ENCODE peak calls at places on chromosomes 12 and 14, in ten cellular contexts. P is GM06990; W is iPS DF 6.9; Q is brain microvascular endothelial cell; X is astrocyte; O is neural progenitor cell; J is CD8-positive, alpha-beta memory T cell; G is mammary epithelial cell; E is SJSA1; A is heart right ventricle. L is an unnamed sample. For H3K27me3, the result is how much of the 10 kb centered on the place peaks cover.

GRCh38 chr12:98741615-98742265 is 96.7 kb downstream of the APAF1 start:
- DNase-seq in X (no peak), P (no peak), W (no peak), O (peak), G (no peak), Q (no peak), A (no peak), J (no peak), E (no peak), L (no peak)

GRCh38 chr14:33271891-33272290 is 333.2 kb downstream of the NPAS3 start:
- DNase-seq in Q (no peak), W (no peak), J (no peak), A (no peak), E (no peak), X (no peak), P (no peak), O (no peak), G (no peak), L (no peak)

GRCh38 chr12:86513206-86513605 is 257.0 kb upstream of the MGAT4C start:
- DNase-seq in G (no peak), E (no peak), A (no peak), O (no peak), P (no peak), W (no peak), X (no peak), Q (no peak), J (no peak), L (no peak)

GRCh38 chr12:89352242-89352491 is 134 bp downstream of the DUSP6 start:
- DNase-seq in P (no peak), A (no peak), X (no peak), J (no peak), Q (no peak), W (no peak), O (no peak), G (no peak), E (no peak), L (no peak)

GRCh38 chr12:32548691-32549412 is 130.2 kb upstream of the DNM1L start:
- DNase-seq in O (no peak), X (peak), E (no peak), G (peak), P (no peak), Q (peak), A (no peak), J (no peak), W (no peak), L (peak)

GRCh38 chr12:6751767-6752166 is 1.2 kb downstream of the MLF2 start:
- DNase-seq in W (no peak), E (no peak), P (no peak), A (no peak), X (no peak), Q (no peak), G (no peak), O (no peak), J (no peak), L (no peak)

GRCh38 chr12:107372229-107372658 is 278.9 kb upstream of the CRY1 start:
- DNase-seq in G (peak), W (no peak), O (no peak), X (peak), Q (no peak), J (peak), A (no peak), E (no peak), P (no peak), L (no peak)

GRCh38 chr14:68814376-68815287 is 21.8 kb upstream of the ZFP36L1 start:
- DNase-seq in G (peak), P (peak), A (no peak), W (no peak), O (peak), X (peak), Q (no peak), J (peak), E (peak), L (no peak)

GRCh38 chr14:61486930-61487495 is 165.6 kb downstream of the PRKCH start:
- DNase-seq in E (no peak), P (no peak), Q (no peak), W (no peak), O (no peak), X (no peak), A (no peak), J (no peak), G (no peak), L (no peak)

GRCh38 chr14:76311410-76311758 is 64.6 kb upstream of the ESRRB start:
- DNase-seq in X (no peak), O (peak), P (no peak), A (no peak), G (no peak), Q (no peak), J (no peak), E (no peak), W (no peak), L (no peak)

GRCh38 chr12:13044002-13044858 is at the start of gene FAM234B:
- DNase-seq in X (peak), O (peak), A (peak), E (peak), J (peak), P (peak), Q (peak), G (peak), W (peak), L (no peak)

GRCh38 chr14:69682607-69683263 is 71.3 kb downstream of the SUSD6 start:
- DNase-seq in Q (no peak), X (no peak), G (peak), O (no peak), J (no peak), P (no peak), E (no peak), A (no peak), W (no peak), L (no peak)

GRCh38 chr14:102230481-102231210 is 74.3 kb downstream of the MOK start:
- DNase-seq in G (no peak), X (no peak), A (no peak), Q (no peak), P (no peak), J (no peak), E (no peak), O (no peak), W (no peak), L (no peak)

GRCh38 chr12:132404956-132405741 is 75.8 kb upstream of the GALNT9 start:
- DNase-seq in G (no peak), E (no peak), O (no peak), Q (no peak), J (peak), W (no peak), A (peak), P (no peak), X (no peak), L (no peak)
- H3K27me3 ChIP-seq in G (under half), E (under half), O (half or more), Q (under half), J (under half), W (under half), A (half or more), P (under half), X (under half), L (under half)

DNA sequence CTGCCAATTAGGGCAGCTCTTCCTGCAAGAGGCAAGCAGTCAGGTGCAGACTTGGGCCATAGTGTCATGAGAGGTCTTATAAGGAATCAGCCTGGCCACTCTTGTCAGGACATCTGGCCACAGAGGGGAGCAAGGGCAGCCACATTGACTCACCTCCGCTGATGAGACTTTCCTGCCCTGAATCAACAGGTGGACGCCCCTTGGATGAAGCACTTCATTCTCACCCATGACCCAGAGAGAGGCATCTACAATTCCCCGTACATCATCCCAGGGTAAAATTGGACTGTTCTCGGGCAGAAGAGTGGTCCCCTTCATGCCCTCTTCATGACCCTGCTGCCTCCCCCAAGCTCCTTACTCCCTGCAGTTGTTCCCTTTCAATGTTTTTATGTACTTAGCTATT is 16.9 kb downstream of the DAO start:
- DNase-seq in Q (no peak), A (no peak), J (no peak), O (no peak), E (no peak), W (no peak), P (no peak), X (no peak), G (no peak), L (no peak)
- H3K27me3 ChIP-seq in Q (under half), A (under half), J (under half), O (under half), E (under half), W (under half), P (under half), X (under half), G (under half), L (under half)

DNA sequence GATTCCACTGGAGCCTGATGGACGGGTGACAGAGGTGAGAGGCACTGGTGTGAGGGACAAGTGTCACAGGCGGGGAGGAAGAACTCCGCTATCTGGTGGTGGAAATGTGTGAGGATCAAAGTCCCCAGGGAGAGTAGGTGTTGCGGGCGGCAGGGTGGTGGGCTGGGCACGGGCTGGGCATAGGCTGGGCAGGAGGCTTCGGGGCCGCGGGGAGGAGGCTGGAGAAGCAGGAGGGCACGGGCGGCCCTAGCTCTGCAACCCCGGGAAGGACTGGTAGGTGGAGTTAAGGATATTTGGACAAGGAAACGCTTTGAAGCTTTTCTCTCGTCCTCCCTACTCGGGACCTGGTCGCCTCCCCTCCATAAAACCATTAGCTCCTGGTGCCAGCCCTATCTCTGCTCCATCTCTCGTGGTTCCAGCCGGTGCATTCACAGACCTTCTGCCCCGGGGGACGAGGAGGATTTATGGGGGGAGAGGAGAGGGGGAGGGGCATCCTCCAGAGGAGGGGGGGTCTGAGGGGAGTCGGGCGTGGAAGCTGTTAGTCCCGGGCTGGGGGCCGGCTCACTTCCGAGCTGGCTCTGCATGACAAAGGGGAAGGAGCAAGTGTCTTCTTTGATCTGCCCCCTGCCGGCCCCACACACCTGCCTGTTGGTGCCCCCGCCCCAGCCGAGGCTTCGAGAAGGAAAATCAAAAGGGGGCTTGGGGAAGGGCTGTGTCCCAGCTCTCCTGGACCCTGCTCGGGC is 478 bp downstream of the WNT5B start:
- DNase-seq in Q (no peak), W (no peak), X (no peak), J (no peak), E (no peak), O (peak), P (peak), A (no peak), G (no peak), L (no peak)
- H3K27me3 ChIP-seq in Q (under half), W (under half), X (under half), J (under half), E (under half), O (half or more), P (under half), A (under half), G (under half), L (under half)

GRCh38 chr14:105475269-105475915 is 771 bp downstream of the CRIP2 start:
- DNase-seq in X (peak), Q (no peak), A (peak), J (no peak), W (no peak), P (no peak), O (peak), G (peak), E (no peak), L (no peak)

GRCh38 chr14:105476937-105477658 is 2.5 kb downstream of the CRIP2 start:
- DNase-seq in A (peak), X (no peak), Q (no peak), J (no peak), G (no peak), O (no peak), P (no peak), E (no peak), W (no peak), L (no peak)

GRCh38 chr14:105477659-105478623 is 3.3 kb downstream of the CRIP2 start:
- DNase-seq in J (peak), O (peak), G (no peak), A (no peak), X (no peak), W (no peak), P (no peak), E (no peak), Q (no peak), L (no peak)

GRCh38 chr14:105474478-105475268 is at the start of gene CRIP2:
- DNase-seq in J (peak), Q (no peak), W (no peak), E (no peak), G (peak), P (no peak), X (no peak), O (peak), A (peak), L (no peak)

DNA sequence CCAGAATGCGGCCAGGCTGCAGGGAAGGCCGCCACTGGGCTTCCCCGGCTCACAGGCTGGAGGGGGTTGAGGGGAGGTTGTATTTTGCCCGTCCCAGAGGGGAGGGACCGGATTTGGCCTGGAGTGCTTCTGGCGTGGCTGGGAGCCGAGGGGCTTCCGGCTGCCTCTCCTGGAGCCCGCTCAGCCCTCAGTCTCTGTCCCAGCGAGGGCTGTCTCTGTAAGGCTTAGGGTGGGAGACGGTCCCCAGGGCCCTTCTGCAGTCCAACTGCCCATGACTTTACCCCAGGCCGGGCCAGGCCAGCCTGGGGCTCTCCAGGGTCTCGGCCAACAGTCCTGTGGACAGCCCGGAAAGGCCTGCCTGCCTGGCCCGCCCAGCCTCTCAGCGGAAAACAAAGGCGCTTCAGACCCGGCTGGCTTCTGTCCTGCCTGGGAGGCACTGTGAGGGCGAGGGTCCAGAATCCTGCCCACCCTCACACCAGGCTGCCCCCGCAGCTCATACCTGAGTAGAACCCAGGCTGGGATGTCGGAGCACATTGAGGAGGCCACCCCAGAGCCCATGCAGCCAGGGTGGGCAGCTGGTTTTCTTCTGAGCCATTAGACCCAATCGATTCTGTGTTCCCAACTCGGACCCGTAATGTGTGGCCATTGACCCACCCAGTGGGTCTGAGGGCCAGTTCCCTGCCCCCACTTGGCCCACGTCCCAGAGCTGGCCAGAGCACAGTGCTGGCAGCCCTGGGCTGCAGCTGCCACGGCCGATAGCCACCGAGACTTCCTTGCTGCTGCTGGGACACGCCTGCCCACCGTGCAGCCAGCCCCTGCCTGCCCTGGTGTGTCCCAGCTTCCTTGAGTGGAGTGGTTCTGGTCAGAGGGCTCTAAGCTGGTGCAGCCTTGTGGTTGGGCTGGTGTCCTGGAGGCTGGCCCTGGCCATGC is 1.6 kb downstream of the CRIP2 start:
- DNase-seq in W (no peak), P (no peak), X (peak), Q (no peak), O (peak), J (no peak), E (no peak), A (peak), G (peak), L (no peak)
- H3K27me3 ChIP-seq in W (under half), P (under half), X (under half), Q (under half), O (half or more), J (under half), E (under half), A (under half), G (under half), L (under half)

L was measured in BJ.